ENCODE peak calls at places on chromosomes 1 and 21, in seven cellular contexts. L is heart left ventricle, F is tibial artery, H is PC-3, C is psoas muscle, Z is lung, I is fibroblast of lung. B is an unnamed sample.

GRCh38 chr1:93489756-93490155 is 41.8 kb downstream of the FNBP1L start:
- DNase-seq in L (no peak), F (no peak), H (no peak), C (no peak), Z (no peak), I (peak; percentile 8), B (no peak)

GRCh38 chr1:109887890-109888289 is 22.8 kb upstream of the CSF1 start:
- DNase-seq in L (no peak), F (no peak), H (no peak), C (no peak), Z (no peak), I (no peak), B (no peak)

GRCh38 chr1:245856944-245857531 is 650.0 kb downstream of the SMYD3 start:
- DNase-seq in L (no peak), F (no peak), H (peak; percentile 63), C (no peak), Z (no peak), I (peak; percentile 60), B (no peak)

GRCh38 chr1:179310721-179311120 is 17.1 kb downstream of the SOAT1 start:
- DNase-seq in L (no peak), F (no peak), H (peak; percentile 74), C (no peak), Z (no peak), I (peak; percentile 91), B (no peak)

GRCh38 chr1:22101995-22102394 is 40.9 kb downstream of the WNT4 start:
- DNase-seq in L (no peak), F (no peak), H (no peak), C (no peak), Z (no peak), I (no peak), B (no peak)

GRCh38 chr1:64687725-64688285 is 57.1 kb upstream of the RAVER2 start:
- DNase-seq in L (no peak), F (peak; percentile 61), H (peak; percentile 56), C (peak; percentile 21), Z (no peak), I (peak; percentile 36), B (no peak)

GRCh38 chr1:175150596-175151319 is 41.8 kb downstream of the KIAA0040 start:
- DNase-seq in L (no peak), F (no peak), H (peak; percentile 64), C (no peak), Z (no peak), I (no peak), B (no peak)

GRCh38 chr1:169741666-169742394 is 8.0 kb upstream of the SELE start:
- DNase-seq in L (no peak), F (no peak), H (no peak), C (no peak), Z (peak; percentile 48), I (peak; percentile 24), B (no peak)

GRCh38 chr1:226394461-226394860 is 13.4 kb downstream of the PARP1 start:
- DNase-seq in L (no peak), F (no peak), H (no peak), C (no peak), Z (no peak), I (no peak), B (no peak)

GRCh38 chr1:172416482-172417035 is 3.9 kb upstream of the C1orf105 start:
- DNase-seq in L (no peak), F (no peak), H (no peak), C (no peak), Z (no peak), I (no peak), B (no peak)

GRCh38 chr1:20481643-20482498 is 4.1 kb downstream of the CAMK2N1 start:
- DNase-seq in L (no peak), F (no peak), H (no peak), C (no peak), Z (no peak), I (no peak), B (no peak)

GRCh38 chr21:42612390-42612789 is 41.0 kb upstream of the PDE9A start:
- DNase-seq in L (no peak), F (no peak), H (no peak), C (no peak), Z (no peak), I (no peak), B (no peak)

GRCh38 chr1:145997156-145998023 is 1.0 kb upstream of the TXNIP start:
- DNase-seq in L (peak; percentile 48), F (peak; percentile 66), H (no peak), C (peak; percentile 70), Z (no peak), I (no peak), B (peak; percentile 80)

GRCh38 chr1:153778824-153779519 is 3.8 kb downstream of the SLC27A3 start:
- DNase-seq in L (no peak), F (no peak), H (no peak), C (no peak), Z (no peak), I (no peak), B (no peak)

GRCh38 chr1:153777648-153778047 is 2.4 kb downstream of the SLC27A3 start:
- DNase-seq in L (no peak), F (peak; percentile 73), H (no peak), C (no peak), Z (no peak), I (no peak), B (no peak)

GRCh38 chr1:153779781-153780541 is 4.8 kb downstream of the SLC27A3 start:
- DNase-seq in L (no peak), F (no peak), H (no peak), C (no peak), Z (no peak), I (no peak), B (no peak)

GRCh38 chr1:153776971-153777370 is 1.8 kb downstream of the SLC27A3 start:
- DNase-seq in L (no peak), F (no peak), H (no peak), C (no peak), Z (no peak), I (no peak), B (no peak)

GRCh38 chr1:153778051-153778823 is 3.0 kb downstream of the SLC27A3 start:
- DNase-seq in L (no peak), F (no peak), H (no peak), C (no peak), Z (no peak), I (no peak), B (no peak)
- H3K4me1 ChIP-seq in L (peaks cover 33% of the 10 kb centered on the region), F (peaks cover 76% of the 10 kb centered on the region), H (peaks cover 16% of the 10 kb centered on the region), C (peaks cover 34% of the 10 kb centered on the region), Z (peaks cover 21% of the 10 kb centered on the region), I (peaks cover 11% of the 10 kb centered on the region), B (peaks cover 63% of the 10 kb centered on the region)

DNA sequence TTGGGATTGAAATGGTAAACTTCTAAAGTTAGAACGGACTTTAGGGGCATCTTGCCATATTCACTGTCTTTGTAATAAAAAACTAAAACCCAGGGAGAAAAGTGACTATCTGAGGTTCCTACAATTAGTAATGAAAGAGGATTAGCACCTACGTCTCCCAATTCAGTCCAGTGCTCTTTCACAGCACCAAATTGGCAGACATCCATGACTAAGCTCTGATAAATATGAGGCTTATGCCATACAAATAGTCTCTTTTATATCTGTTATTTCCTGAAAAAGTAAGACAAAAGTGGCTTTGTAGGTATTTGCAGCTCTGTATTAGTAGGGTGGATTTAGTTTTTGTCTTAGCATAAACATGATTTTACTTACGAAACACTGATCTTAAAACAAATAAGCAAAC is 315.0 kb upstream of the NRIP1 start:
- DNase-seq in L (no peak), F (no peak), H (no peak), C (no peak), Z (no peak), I (no peak), B (no peak)
- TF ChIP-seq CTCF in L (no peak), F (no peak), H (no peak), C (no peak), Z (no peak), I (no peak), B (no peak)

DNA sequence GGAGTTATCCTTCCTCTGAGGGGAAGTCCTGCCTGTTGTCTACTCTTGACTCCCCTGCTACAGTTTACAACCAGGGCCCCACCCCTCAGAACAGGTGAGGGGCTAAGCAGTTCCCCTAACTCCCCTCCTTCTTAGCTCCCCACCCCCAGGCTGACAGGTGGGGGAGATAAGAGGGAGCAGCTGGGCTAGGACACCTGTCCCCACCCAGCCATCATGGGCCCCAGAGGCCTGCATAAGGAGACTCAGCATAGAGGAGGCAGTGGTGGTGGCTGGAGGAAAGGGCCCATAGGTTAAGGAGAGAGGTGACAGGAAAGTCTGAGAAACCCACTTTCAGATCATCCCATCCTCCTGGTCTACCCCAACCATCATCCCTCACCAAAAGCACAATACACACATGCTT is 6.8 kb downstream of the MEF2D start:
- DNase-seq in L (no peak), F (no peak), H (no peak), C (no peak), Z (no peak), I (no peak), B (no peak)
- H3K4me3 ChIP-seq in L (no peak overlapping the region), F (peak overlapping the region; percentile 29), H (no peak overlapping the region), C (peak overlapping the region; percentile 98), Z (no peak overlapping the region), I (no peak overlapping the region), B (peak overlapping the region; percentile 22)

GRCh38 chr1:199862047-199862446 is 165.5 kb upstream of the NR5A2 start:
- DNase-seq in L (no peak), F (no peak), H (no peak), C (no peak), Z (no peak), I (no peak), B (no peak)
- H3K4me1 ChIP-seq in L (no peaks in the 10 kb centered on the region), F (no peaks in the 10 kb centered on the region), H (peaks cover 12% of the 10 kb centered on the region), C (no peaks in the 10 kb centered on the region), Z (peaks cover 5% of the 10 kb centered on the region), I (peaks cover 2% of the 10 kb centered on the region), B (no peaks in the 10 kb centered on the region)

GRCh38 chr1:70436617-70437236 is 25.7 kb downstream of the CTH start:
- DNase-seq in L (no peak), F (no peak), H (peak; percentile 18), C (no peak), Z (no peak), I (peak; percentile 68), B (no peak)
- TF ChIP-seq CTCF in L (no peak), F (no peak), H (peak; percentile 50), C (peak; percentile 23), Z (peak; percentile 31), I (peak; percentile 60), B (no peak)

DNA sequence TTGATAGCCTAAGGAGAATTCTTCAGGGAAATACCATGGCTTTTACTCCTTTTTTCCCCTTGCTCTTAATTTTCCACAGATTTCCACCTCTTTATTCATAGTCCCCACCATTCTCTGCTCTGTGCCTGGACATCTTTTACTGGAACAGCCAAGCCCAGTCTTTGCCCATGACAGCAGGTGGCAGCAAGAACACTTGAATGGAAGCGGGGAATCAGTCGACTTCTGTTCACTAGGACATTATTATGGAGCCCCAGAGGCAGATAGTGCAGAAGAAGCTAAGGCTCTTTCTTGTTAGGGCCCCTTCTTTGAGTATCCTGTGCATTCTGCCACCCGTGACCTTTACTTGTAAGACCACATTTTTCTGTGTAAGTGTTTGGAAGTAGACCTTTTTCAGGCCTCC is 6.3 kb downstream of the OR14I1 start:
- DNase-seq in L (no peak), F (no peak), H (peak; percentile 65), C (no peak), Z (no peak), I (no peak), B (no peak)
- H3K4me3 ChIP-seq in L (no peak overlapping the region), F (no peak overlapping the region), H (no peak overlapping the region), C (no peak overlapping the region), Z (no peak overlapping the region), I (no peak overlapping the region), B (no peak overlapping the region)

GRCh38 chr1:31932491-31933316 is 5.5 kb downstream of the PTP4A2 start:
- DNase-seq in L (no peak), F (no peak), H (peak; percentile 88), C (no peak), Z (no peak), I (no peak), B (no peak)
- H3K4me1 ChIP-seq in L (peaks cover 65% of the 10 kb centered on the region), F (peaks cover 88% of the 10 kb centered on the region), H (peaks cover 63% of the 10 kb centered on the region), C (peaks cover 73% of the 10 kb centered on the region), Z (peaks cover 11% of the 10 kb centered on the region), I (peaks cover 31% of the 10 kb centered on the region), B (peaks cover 78% of the 10 kb centered on the region)